ENCODE peak calls at places on chromosomes 1 and 21, in four cellular contexts. E is CD4-positive, alpha-beta T cell; V is A549; M is HFF-Myc. O is an unnamed sample.

GRCh38 chr1:2786329-2787162 is 14.9 kb downstream of the TTC34 start:
- DNase-seq in E (peak), M (no peak), V (no peak), O (no peak)

GRCh38 chr1:26787381-26787705 is 407 bp upstream of the PIGV start:
- DNase-seq in M (no peak), E (no peak), V (no peak), O (no peak)

GRCh38 chr21:42287193-42288083 is 27.8 kb downstream of the TFF3 start:
- DNase-seq in E (no peak), M (no peak), V (no peak), O (no peak)

GRCh38 chr1:175632667-175633066 is 110.7 kb downstream of the TNR start:
- DNase-seq in M (no peak), V (no peak), E (no peak), O (no peak)

GRCh38 chr1:223844962-223845809 is 561 bp downstream of the TP53BP2 start:
- DNase-seq in V (peak), M (no peak), E (peak), O (no peak)

GRCh38 chr1:10803971-10804820 is 7.8 kb upstream of the CASZ1 start:
- DNase-seq in E (peak), M (no peak), V (no peak), O (no peak)

GRCh38 chr1:239803666-239804228 is 287.9 kb upstream of the FMN2 start:
- DNase-seq in V (no peak), E (no peak), M (no peak), O (no peak)

GRCh38 chr1:56531624-56532358 is 47.6 kb downstream of the PLPP3 start:
- DNase-seq in V (no peak), M (no peak), E (no peak), O (no peak)

GRCh38 chr1:21162740-21163464 is 13.8 kb downstream of the EIF4G3 start:
- DNase-seq in M (no peak), E (no peak), V (no peak), O (no peak)

GRCh38 chr1:67824771-67825170 is 8.5 kb downstream of the GNG12 start:
- DNase-seq in M (no peak), V (no peak), E (no peak), O (no peak)

GRCh38 chr1:7632126-7632525 is 139.0 kb upstream of the VAMP3 start:
- DNase-seq in M (no peak), E (no peak), V (no peak), O (no peak)

GRCh38 chr1:205985330-205986005 is 17.7 kb downstream of the RAB7B start:
- DNase-seq in V (no peak), M (no peak), E (no peak), O (no peak)

GRCh38 chr1:181391297-181391905 is 91.9 kb upstream of the CACNA1E start:
- DNase-seq in V (no peak), E (no peak), M (no peak), O (no peak)

GRCh38 chr1:231214918-231215675 is 25.9 kb upstream of the GNPAT start:
- DNase-seq in M (no peak), E (no peak), V (no peak), O (no peak)

GRCh38 chr1:28309702-28310101 is 19.1 kb upstream of the MED18 start:
- DNase-seq in E (no peak), M (no peak), V (no peak), O (no peak)

GRCh38 chr1:31704261-31705079 is 653 bp upstream of the COL16A1 start:
- DNase-seq in V (no peak), M (peak), E (no peak), O (peak)

GRCh38 chr1:156717411-156717810 is 10.9 kb upstream of the METTL25B start:
- DNase-seq in M (no peak), E (no peak), V (no peak), O (no peak)

GRCh38 chr1:223717123-223717522 is 4.8 kb downstream of the CAPN2 start:
- DNase-seq in V (no peak), E (no peak), M (no peak), O (no peak)

GRCh38 chr1:144101397-144102050 is 129.7 kb upstream of the FAM72C start:
- DNase-seq in V (peak), M (no peak), E (no peak), O (no peak)

GRCh38 chr1:103208844-103209243 is 100.5 kb upstream of the COL11A1 start:
- DNase-seq in M (no peak), V (no peak), E (no peak), O (no peak)

GRCh38 chr1:226654508-226655124 is 84.5 kb downstream of the ITPKB start:
- DNase-seq in M (no peak), E (no peak), V (no peak), O (no peak)

GRCh38 chr1:24580756-24581155 is 24.9 kb downstream of the NCMAP start:
- DNase-seq in E (no peak), M (no peak), V (no peak), O (no peak)

GRCh38 chr21:39073717-39074116 is 109.5 kb downstream of the PSMG1 start:
- DNase-seq in V (no peak), M (no peak), E (no peak), O (peak)

GRCh38 chr1:164092603-164093353 is 466.2 kb upstream of the PBX1 start:
- DNase-seq in V (no peak), E (no peak), M (no peak), O (no peak)

GRCh38 chr1:25821630-25822091 is 1.9 kb downstream of the MTFR1L start:
- DNase-seq in E (no peak), V (no peak), M (no peak), O (no peak)

GRCh38 chr1:219427989-219428388 is 184.9 kb downstream of the ZC3H11B start:
- DNase-seq in M (peak), E (no peak), V (no peak), O (no peak)

GRCh38 chr1:206463137-206463536 is 7.1 kb upstream of the IKBKE start:
- DNase-seq in V (no peak), E (no peak), M (no peak), O (no peak)

GRCh38 chr1:222079546-222079945 is 337.7 kb upstream of the DUSP10 start:
- DNase-seq in M (no peak), E (no peak), V (no peak), O (peak)

GRCh38 chr1:156089704-156090103 is 7.4 kb upstream of the MEX3A start:
- DNase-seq in E (no peak), V (no peak), M (no peak), O (no peak)

GRCh38 chr1:193123751-193124150 is 1.9 kb downstream of the CDC73 start:
- DNase-seq in M (no peak), E (no peak), V (no peak), O (no peak)

GRCh38 chr1:98027044-98027443 is 106.2 kb upstream of the DPYD start:
- DNase-seq in E (no peak), M (no peak), V (no peak), O (no peak)

GRCh38 chr21:33762798-33763572 is 120.7 kb downstream of the ITSN1 start:
- DNase-seq in M (no peak), E (no peak), V (no peak), O (no peak)

GRCh38 chr1:30088594-30089556 is 634.5 kb downstream of the MATN1 start:
- DNase-seq in M (no peak), V (no peak), E (no peak), O (no peak)

GRCh38 chr21:46110499-46111192 is 12.7 kb downstream of the COL6A2 start:
- DNase-seq in E (no peak), M (no peak), V (no peak), O (no peak)

GRCh38 chr1:154154534-154155181 is at the start of gene NUP210L:
- DNase-seq in E (no peak), V (peak), M (no peak), O (peak)

GRCh38 chr1:229798558-229798957 is 172.5 kb downstream of the URB2 start:
- DNase-seq in M (no peak), V (no peak), E (no peak), O (no peak)

O was measured in stromal cell of bone marrow.